ENCODE peak calls at places on chromosomes 13 and 19, in four cellular contexts. E is upper lobe of left lung, Z is uterus, R is breast epithelium. Y is an unnamed sample.

GRCh38 chr19:39590265-39590664 is 12.1 kb upstream of the LGALS13 start:
- DNase-seq in Z (no peak), R (no peak), E (no peak), Y (no peak)

GRCh38 chr19:20067898-20068297 is 9.9 kb upstream of the ZNF90 start:
- DNase-seq in E (no peak), R (no peak), Z (no peak), Y (no peak)

GRCh38 chr19:11131471-11131870 is 24.1 kb downstream of the SPC24 start:
- DNase-seq in R (no peak), E (no peak), Z (no peak), Y (no peak)

GRCh38 chr19:44925114-44925891 is 10.9 kb downstream of the APOC1 start:
- DNase-seq in E (no peak), R (peak), Z (peak), Y (peak)

GRCh38 chr13:20608438-20609020 is 41.6 kb downstream of the IFT88 start:
- DNase-seq in E (no peak), R (no peak), Z (no peak), Y (no peak)

GRCh38 chr13:51435002-51435578 is 17.7 kb downstream of the INTS6 start:
- DNase-seq in E (no peak), Z (no peak), R (no peak), Y (no peak)

GRCh38 chr13:111906816-111907215 is 160.1 kb upstream of the SOX1 start:
- DNase-seq in R (no peak), Z (no peak), E (no peak), Y (no peak)

GRCh38 chr19:51002542-51003311 is 1.3 kb upstream of the KLK8 start:
- DNase-seq in R (peak), E (peak), Z (no peak), Y (no peak)

GRCh38 chr19:49129238-49129583 is 9.9 kb downstream of the PPFIA3 start:
- DNase-seq in R (no peak), E (peak), Z (no peak), Y (no peak)

GRCh38 chr13:114067886-114068722 is 64.3 kb downstream of the RASA3 start:
- DNase-seq in R (no peak), Z (peak), E (no peak), Y (no peak)

GRCh38 chr13:68390987-68391386 is 1160.9 kb upstream of the PCDH9 start:
- DNase-seq in E (no peak), R (no peak), Z (no peak), Y (no peak)

GRCh38 chr13:28611654-28612131 is 47.2 kb upstream of the POMP start:
- DNase-seq in E (no peak), R (no peak), Z (no peak), Y (no peak)

GRCh38 chr13:33262069-33262487 is 23.5 kb downstream of the STARD13 start:
- DNase-seq in Z (peak), R (no peak), E (peak), Y (no peak)

GRCh38 chr19:35107541-35107939 is 8.1 kb upstream of the FXYD3 start:
- DNase-seq in E (no peak), Z (no peak), R (peak), Y (no peak)

GRCh38 chr13:21675095-21676007 is 4.5 kb downstream of the FGF9 start:
- DNase-seq in R (no peak), Z (no peak), E (peak), Y (no peak)

GRCh38 chr13:75666646-75667351 is 30.7 kb downstream of the LMO7 start:
- DNase-seq in R (peak), E (no peak), Z (no peak), Y (no peak)

GRCh38 chr19:12665646-12666304 is 767 bp downstream of the MAN2B1 start:
- DNase-seq in Z (no peak), R (no peak), E (no peak), Y (no peak)

GRCh38 chr19:12665281-12665573 is 1.3 kb downstream of the MAN2B1 start:
- DNase-seq in E (no peak), R (no peak), Z (no peak), Y (no peak)

GRCh38 chr19:12664406-12665280 is 1.9 kb downstream of the MAN2B1 start:
- DNase-seq in R (no peak), E (peak), Z (no peak), Y (no peak)

GRCh38 chr19:12667903-12668302 is 1.3 kb downstream of the WDR83 start:
- DNase-seq in R (no peak), E (no peak), Z (no peak), Y (no peak)

DNA sequence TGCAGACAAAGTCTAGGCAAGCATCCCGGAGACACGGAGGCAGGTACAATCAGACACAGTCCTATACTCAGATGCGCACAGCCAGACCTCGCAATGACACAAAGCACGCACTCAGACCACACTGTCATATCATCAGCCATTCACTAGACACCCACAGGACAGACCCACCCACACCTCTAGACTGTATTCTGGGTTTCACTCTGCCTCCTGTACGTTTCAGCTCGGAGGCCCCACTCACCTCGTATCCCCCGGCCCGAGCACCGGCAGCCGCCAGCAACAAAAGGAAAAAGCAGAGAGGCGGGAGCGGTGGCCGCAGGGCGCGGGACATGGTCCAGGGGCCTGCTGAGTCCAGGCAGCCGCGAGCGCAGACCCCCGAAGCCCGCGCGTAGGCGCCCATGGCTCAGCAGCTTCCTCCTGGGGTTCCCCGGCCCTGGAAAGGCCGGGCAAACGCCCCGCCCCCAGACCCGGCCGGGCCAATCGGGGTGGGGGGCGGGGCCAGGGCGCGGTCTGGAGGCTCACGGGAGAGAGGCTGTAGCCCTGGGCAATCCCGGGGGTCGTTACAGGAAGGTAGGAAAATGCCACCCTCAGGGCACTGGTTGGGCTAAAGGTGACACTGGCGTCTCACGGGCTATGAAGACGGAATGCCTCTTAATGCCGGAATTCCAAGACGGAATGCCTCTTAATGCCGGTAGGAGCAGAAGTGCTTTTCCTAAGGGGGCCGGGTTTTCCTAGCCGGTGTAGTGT is at the start of the genes MAN2B1 and WDR83:
- DNase-seq in R (peak), E (peak), Z (peak), Y (peak)
- TF ChIP-seq POLR2A in R (no peak), E (peak), Z (no peak), Y (no peak)

DNA sequence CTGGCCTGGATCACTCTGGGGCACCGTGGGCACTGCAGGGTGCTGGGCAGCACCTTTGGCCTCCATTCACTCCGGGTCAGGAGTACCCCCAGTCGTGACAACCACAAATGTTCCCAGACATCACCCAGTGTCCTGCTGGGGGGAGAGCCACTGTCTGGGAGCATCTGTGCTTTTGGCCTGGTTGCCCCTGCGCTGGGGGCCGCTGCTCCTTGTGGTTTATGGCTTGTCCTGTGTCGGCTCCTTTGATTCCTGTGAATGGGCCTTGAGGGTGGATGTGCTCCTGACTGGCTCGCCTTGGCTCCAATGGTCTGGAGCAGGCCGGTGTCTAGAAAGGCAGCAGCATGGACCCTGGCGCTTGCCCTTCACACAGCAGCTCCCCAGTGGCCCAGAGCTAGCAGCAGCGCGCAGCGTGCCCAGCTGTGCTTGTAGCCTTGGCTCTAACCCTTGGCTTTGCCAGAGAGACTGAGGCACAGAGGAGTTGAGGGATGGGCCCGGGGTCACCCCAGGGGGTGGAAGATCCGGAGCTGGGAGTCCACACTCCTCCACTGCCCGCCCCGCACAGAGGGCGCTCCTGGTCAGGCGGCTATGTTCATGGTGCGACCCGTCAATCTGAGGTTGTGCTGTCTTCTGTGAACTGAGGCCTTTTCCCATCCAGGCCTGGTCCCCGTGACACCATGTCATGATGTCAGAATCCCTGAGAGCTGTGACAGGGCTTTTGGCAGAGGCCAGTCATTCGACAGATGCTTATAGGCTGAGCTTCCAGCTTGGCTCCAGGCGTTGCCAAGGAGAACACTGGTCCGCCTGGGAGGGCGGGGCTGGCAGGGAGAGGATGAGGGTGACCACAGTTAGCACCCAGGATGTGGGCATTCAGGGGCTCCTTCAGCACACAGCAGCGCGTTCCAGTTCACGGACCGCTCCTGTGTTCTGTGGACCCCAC is 4.1 kb downstream of the DAZAP1 start:
- DNase-seq in Z (no peak), R (no peak), E (peak), Y (no peak)
- TF ChIP-seq POLR2A in Z (no peak), R (no peak), E (no peak), Y (no peak)

GRCh38 chr19:1135454-1135853 is 31.7 kb downstream of the GPX4 start:
- DNase-seq in Z (no peak), E (peak), R (no peak), Y (no peak)

GRCh38 chr19:1132625-1133383 is 29.0 kb downstream of the GPX4 start:
- DNase-seq in E (peak), Z (no peak), R (no peak), Y (peak)

GRCh38 chr19:1131718-1132552 is 28.1 kb downstream of the GPX4 start:
- DNase-seq in Z (peak), R (peak), E (peak), Y (peak)

GRCh38 chr19:1134431-1134830 is 30.6 kb downstream of the GPX4 start:
- DNase-seq in Z (no peak), R (no peak), E (no peak), Y (no peak)

DNA sequence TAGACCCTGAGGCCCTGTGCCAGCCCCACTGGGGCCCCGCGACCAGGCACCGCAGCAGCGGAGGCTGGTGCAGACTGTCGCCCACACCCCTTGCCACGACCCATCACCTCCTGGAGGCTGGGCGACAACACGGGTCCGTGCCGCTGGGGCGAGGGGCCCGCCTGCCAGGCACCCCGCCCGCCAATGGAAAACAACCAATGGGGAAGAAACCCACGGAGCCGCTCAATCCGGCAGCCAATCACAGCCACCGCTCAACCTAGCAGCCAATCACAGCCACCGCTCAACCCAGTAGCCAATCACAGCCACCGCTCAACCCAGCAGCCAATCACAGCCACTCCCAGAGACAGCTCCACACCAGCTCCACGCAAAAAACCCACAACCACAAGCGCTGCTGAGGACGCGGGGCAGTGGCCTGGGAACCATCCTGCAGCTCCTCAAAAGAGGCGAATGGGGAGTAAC is 29.7 kb downstream of the GPX4 start:
- DNase-seq in R (no peak), E (peak), Z (no peak), Y (no peak)
- TF ChIP-seq POLR2A in R (no peak), E (peak), Z (no peak), Y (no peak)

DNA sequence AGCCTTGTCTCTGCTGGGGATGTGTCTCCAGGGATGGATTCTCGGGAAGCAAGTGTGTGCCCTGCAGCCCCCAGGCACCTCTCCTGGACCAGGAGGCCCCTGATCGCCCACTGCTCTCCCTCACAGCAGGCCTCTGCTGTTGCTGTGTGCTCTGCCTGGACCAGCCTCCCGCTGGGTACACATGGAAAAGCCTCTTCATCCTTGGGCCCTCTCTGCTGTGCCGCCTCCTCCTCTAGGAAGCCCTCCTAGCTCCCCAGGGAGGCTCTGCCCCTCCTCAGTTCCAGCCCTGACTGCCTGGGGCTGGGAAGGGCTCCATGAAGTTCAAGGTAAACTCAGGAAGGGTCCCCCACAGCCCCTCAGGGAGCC is 12.0 kb downstream of the NDUFA11 start:
- DNase-seq in R (no peak), E (no peak), Z (no peak), Y (no peak)
- TF ChIP-seq POLR2A in R (no peak), E (no peak), Z (no peak), Y (no peak)